ENCODE peak calls at places on chromosomes 2 and 18, in seven cellular contexts. I is uterus; X is cardiac muscle cell; E is mammary epithelial cell; P is effector memory CD4-positive, alpha-beta T cell; C is heart right ventricle; S is upper lobe of right lung. R is an unnamed sample. For H3K9me3, the result is how much of the 10 kb centered on the place peaks cover.

GRCh38 chr2:179899666-179900065 is 38.3 kb upstream of the ZNF385B start:
- DNase-seq in C (no peak), X (no peak), I (no peak), E (no peak), S (no peak), P (no peak), R (no peak)

GRCh38 chr2:238421695-238422035 is 5.1 kb upstream of the ASB1 start:
- DNase-seq in X (no peak), I (no peak), S (no peak), C (no peak), P (no peak), E (no peak), R (no peak)

GRCh38 chr2:25257032-25257455 is 84.7 kb downstream of the DNMT3A start:
- DNase-seq in P (no peak), E (no peak), X (peak), S (no peak), I (no peak), C (peak), R (no peak)

GRCh38 chr18:23136326-23137092 is 1.2 kb downstream of the CABLES1 start:
- DNase-seq in X (peak), P (no peak), E (peak), C (peak), I (peak), S (peak), R (no peak)

GRCh38 chr2:105734762-105735538 is 9.8 kb upstream of the NCK2 start:
- DNase-seq in P (no peak), I (no peak), X (peak), C (no peak), E (peak), S (no peak), R (no peak)

GRCh38 chr2:212628586-212628985 is 90.0 kb upstream of the ERBB4 start:
- DNase-seq in I (no peak), C (no peak), S (no peak), E (peak), X (no peak), P (no peak), R (no peak)

GRCh38 chr18:75120521-75120920 is 88.4 kb downstream of the PTGR3 start:
- DNase-seq in E (no peak), I (no peak), C (no peak), S (no peak), P (no peak), X (no peak), R (no peak)

GRCh38 chr2:171390941-171391516 is 42.8 kb downstream of the METTL8 start:
- DNase-seq in X (peak), I (no peak), C (no peak), P (no peak), S (no peak), E (peak), R (no peak)

GRCh38 chr2:202831241-202831997 is 40.1 kb downstream of the ICA1L start:
- DNase-seq in I (no peak), P (no peak), S (no peak), E (peak), C (no peak), X (peak), R (no peak)

GRCh38 chr2:193371200-193371599 is 1176.5 kb upstream of the TMEFF2 start:
- DNase-seq in I (no peak), P (no peak), C (no peak), X (no peak), E (no peak), S (no peak), R (no peak)

GRCh38 chr2:65386340-65386739 is 46.1 kb downstream of the SPRED2 start:
- DNase-seq in I (no peak), C (no peak), X (peak), S (no peak), E (no peak), P (no peak), R (no peak)

GRCh38 chr2:223599646-223600009 is 2.5 kb downstream of the SCG2 start:
- DNase-seq in E (no peak), I (no peak), P (no peak), C (no peak), X (peak), S (no peak), R (no peak)

GRCh38 chr18:53971331-53971730 is 253.1 kb downstream of the MBD2 start:
- DNase-seq in P (no peak), X (peak), S (no peak), E (peak), C (no peak), I (no peak), R (no peak)

GRCh38 chr2:226478121-226478809 is 321.4 kb downstream of the IRS1 start:
- DNase-seq in X (peak), P (no peak), S (no peak), I (peak), C (peak), E (peak), R (no peak)

GRCh38 chr2:127810637-127811396 is at the start of gene WDR33:
- DNase-seq in C (peak), E (peak), I (peak), X (peak), S (peak), P (peak), R (peak)

GRCh38 chr2:148932536-148932935 is 57.5 kb downstream of the KIF5C start:
- DNase-seq in P (no peak), I (no peak), E (no peak), C (no peak), X (no peak), S (no peak), R (no peak)

GRCh38 chr2:11583203-11583752 is 49.4 kb downstream of the GREB1 start:
- DNase-seq in P (no peak), X (peak), E (no peak), S (no peak), C (peak), I (peak), R (no peak)

GRCh38 chr2:221572821-221573429 is 821 bp upstream of the EPHA4 start:
- DNase-seq in S (peak), P (peak), E (peak), X (peak), I (peak), C (peak), R (peak)

GRCh38 chr2:157790780-157791179 is 85.3 kb downstream of the ACVR1 start:
- DNase-seq in S (no peak), I (no peak), P (no peak), X (no peak), C (no peak), E (no peak), R (no peak)

GRCh38 chr2:84449711-84450110 is 9.4 kb downstream of the SUCLG1 start:
- DNase-seq in E (no peak), S (no peak), C (no peak), I (no peak), P (no peak), X (no peak), R (no peak)

GRCh38 chr2:25109822-25110221 is 58.6 kb downstream of the POMC start:
- DNase-seq in E (no peak), P (no peak), X (no peak), C (no peak), I (no peak), S (no peak), R (no peak)

GRCh38 chr2:19255481-19255880 is 102.9 kb downstream of the OSR1 start:
- DNase-seq in C (no peak), I (no peak), S (no peak), X (no peak), P (no peak), E (peak), R (no peak)

GRCh38 chr2:43222472-43223146 is 3.8 kb downstream of the ZFP36L2 start:
- DNase-seq in P (no peak), C (no peak), E (peak), X (peak), I (no peak), S (no peak), R (no peak)

GRCh38 chr2:169778421-169778820 is 20.2 kb upstream of the SSB start:
- DNase-seq in C (no peak), P (no peak), E (no peak), X (no peak), S (no peak), I (no peak), R (no peak)

GRCh38 chr2:40957508-40957907 is 505.6 kb upstream of the SLC8A1 start:
- DNase-seq in S (no peak), E (no peak), C (no peak), P (no peak), X (peak), I (no peak), R (no peak)

GRCh38 chr2:62150597-62151305 is 45.2 kb upstream of the B3GNT2 start:
- DNase-seq in P (no peak), C (no peak), X (peak), E (peak), S (no peak), I (no peak), R (no peak)

GRCh38 chr2:28895189-28895893 is 874 bp downstream of the WDR43 start:
- DNase-seq in S (peak), P (no peak), E (peak), C (peak), X (peak), I (peak), R (peak)

GRCh38 chr2:153766415-153766814 is 105.3 kb upstream of the GALNT13 start:
- DNase-seq in I (no peak), C (no peak), E (no peak), X (no peak), P (no peak), S (no peak), R (no peak)

GRCh38 chr2:160970052-160970846 is 190.0 kb upstream of the TANK start:
- DNase-seq in C (peak), S (no peak), E (peak), I (peak), P (no peak), X (peak), R (no peak)

DNA sequence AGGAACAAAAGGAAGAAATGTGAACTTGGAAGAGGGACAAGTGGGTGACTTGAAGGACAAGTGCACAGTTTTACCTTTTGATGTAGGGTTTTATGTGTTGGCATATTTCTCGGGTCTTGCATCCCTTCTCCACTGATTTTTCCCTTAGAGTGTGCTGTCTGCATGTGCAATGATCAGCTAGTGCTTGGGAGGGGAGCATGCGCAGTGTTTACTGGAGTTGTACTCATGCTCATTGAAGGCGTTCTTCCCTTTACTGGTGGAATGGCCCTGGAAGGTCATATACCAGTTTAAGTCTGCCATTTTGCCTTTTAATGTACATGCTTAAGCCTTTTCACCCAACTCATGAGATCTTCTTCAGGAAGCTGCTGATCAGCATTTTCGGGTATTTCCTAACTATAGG is 1168.0 kb downstream of the SUCLG1 start:
- DNase-seq in P (no peak), S (no peak), X (no peak), C (no peak), I (no peak), E (no peak), R (no peak)
- H3K9me3 ChIP-seq in P (under half), S (under half), X (under half), C (under half), I (under half), E (under half), R (under half)

DNA sequence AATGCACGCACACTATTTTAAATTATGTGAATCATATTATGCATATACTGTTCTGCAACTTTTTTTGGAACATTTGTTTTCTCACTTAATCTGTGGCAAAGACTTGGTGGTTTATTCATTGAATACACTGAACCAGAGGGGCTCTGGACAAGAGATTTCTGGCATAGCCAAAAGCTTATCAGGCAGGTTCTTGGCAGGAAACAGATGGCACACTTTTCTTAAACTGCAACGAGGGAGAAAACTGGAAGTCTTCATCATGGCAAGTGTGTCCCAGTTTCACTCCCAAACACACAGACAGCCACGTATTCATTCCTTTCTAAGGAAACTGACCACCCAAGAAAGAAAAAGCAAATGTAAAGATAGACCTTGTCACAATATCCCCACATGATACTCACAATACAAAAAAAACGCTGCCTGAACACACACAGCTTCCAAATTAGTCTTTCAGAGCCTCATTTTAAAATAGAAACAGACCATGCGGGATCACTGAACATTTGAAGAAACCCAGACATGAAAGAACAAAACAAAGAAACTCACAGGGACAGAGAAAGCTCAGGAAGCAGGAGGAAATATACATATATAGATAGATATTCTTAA is 40.6 kb upstream of the RTTN start:
- DNase-seq in S (no peak), P (no peak), I (no peak), C (no peak), X (peak), E (no peak), R (no peak)
- H3K9me3 ChIP-seq in S (under half), P (under half), I (under half), C (under half), X (under half), E (under half), R (under half)

DNA sequence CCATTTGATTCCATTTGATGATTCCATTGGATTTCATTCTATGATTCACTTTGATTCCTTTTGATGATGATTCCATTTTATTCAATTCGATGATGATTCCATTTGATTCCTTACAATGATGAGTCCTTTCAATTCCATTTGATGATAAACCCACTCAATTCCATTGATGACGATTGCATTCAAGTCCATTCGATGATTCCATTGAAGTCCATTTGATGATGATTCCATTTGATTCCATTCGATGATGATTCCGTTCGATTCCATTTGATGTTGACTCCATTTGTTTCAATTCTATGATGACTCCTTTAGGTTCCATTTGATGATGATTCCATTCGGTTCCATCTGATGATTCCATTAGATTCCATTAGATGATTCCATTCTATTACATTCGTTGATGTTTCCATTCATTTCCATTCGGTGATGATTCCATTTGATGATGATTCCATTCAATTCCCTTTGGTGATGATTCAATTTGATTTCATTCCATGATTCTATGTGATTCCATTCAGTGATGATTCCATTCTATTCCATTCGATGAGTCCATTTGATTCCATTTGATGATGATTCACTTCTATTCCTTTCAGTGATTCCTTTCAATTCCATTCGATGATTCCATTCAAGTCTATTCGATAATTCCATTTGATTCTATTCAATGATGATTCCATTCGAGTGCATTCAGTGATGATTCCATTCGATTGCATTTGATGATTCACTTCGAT is 1106.0 kb downstream of the RPIA start:
- DNase-seq in E (no peak), P (no peak), I (no peak), X (no peak), C (no peak), S (no peak), R (no peak)
- H3K9me3 ChIP-seq in E (half or more), P (under half), I (under half), X (half or more), C (half or more), S (under half), R (under half)

GRCh38 chr2:145413261-145413660 is 893.3 kb upstream of the ZEB2 start:
- DNase-seq in S (no peak), X (no peak), E (no peak), P (no peak), I (no peak), C (no peak), R (no peak)
- H3K9me3 ChIP-seq in S (under half), X (under half), E (under half), P (under half), I (under half), C (under half), R (under half)

R was measured in T-helper 17 cell.